ENCODE peak calls at places on chromosomes 7 and 10, in ten cellular contexts. L, M, E, P, B, A, K, Z, V and Q are unnamed samples.

GRCh38 chr10:33876547-33877400 is 542.3 kb upstream of the NRP1 start:
- DNase-seq in M (peak), P (no peak), K (no peak), A (peak), Z (peak), V (peak), E (no peak), B (no peak), L (no peak), Q (no peak)

GRCh38 chr10:102675887-102676616 is 31.8 kb downstream of the TRIM8 start:
- DNase-seq in A (no peak), K (no peak), L (peak), M (peak), B (peak), Z (no peak), V (peak), P (peak), E (no peak), Q (no peak)

GRCh38 chr10:97171001-97171400 is 14.8 kb downstream of the SLIT1 start:
- DNase-seq in M (no peak), B (no peak), P (no peak), Z (no peak), K (no peak), E (no peak), A (no peak), L (no peak), V (no peak), Q (no peak)

GRCh38 chr10:110762109-110762848 is 109.4 kb upstream of the PDCD4 start:
- DNase-seq in E (no peak), A (no peak), V (no peak), K (no peak), B (no peak), L (no peak), M (no peak), P (no peak), Z (no peak), Q (no peak)

GRCh38 chr7:112665709-112666108 is 124.5 kb downstream of the TMEM168 start:
- DNase-seq in K (no peak), B (peak), E (peak), M (peak), L (peak), V (peak), P (peak), A (peak), Z (no peak), Q (no peak)

GRCh38 chr10:33139191-33139646 is 181.2 kb upstream of the ITGB1 start:
- DNase-seq in K (no peak), L (no peak), Z (no peak), M (no peak), E (no peak), V (no peak), P (no peak), B (no peak), A (no peak), Q (no peak)

GRCh38 chr7:18472161-18472483 is 23.4 kb upstream of the HDAC9 start:
- DNase-seq in K (no peak), M (no peak), E (no peak), Z (no peak), A (no peak), B (no peak), P (no peak), V (no peak), L (no peak), Q (no peak)

GRCh38 chr10:49177391-49178355 is 10.5 kb downstream of the TMEM273 start:
- DNase-seq in L (peak), K (no peak), Z (no peak), V (peak), B (peak), A (no peak), E (no peak), P (peak), M (peak), Q (no peak)

GRCh38 chr10:8702181-8702580 is 647.7 kb downstream of the GATA3 start:
- DNase-seq in B (no peak), V (no peak), Z (no peak), K (no peak), L (no peak), A (no peak), E (no peak), M (no peak), P (no peak), Q (no peak)

GRCh38 chr7:135388616-135389015 is 121.3 kb downstream of the CNOT4 start:
- DNase-seq in M (no peak), V (no peak), A (no peak), L (no peak), E (no peak), Z (no peak), K (no peak), P (no peak), B (no peak), Q (no peak)
- TF ChIP-seq CTCF in M (no peak), V (no peak), A (no peak), L (no peak), E (no peak), Z (no peak), K (no peak), P (no peak), B (no peak), Q (no peak)

GRCh38 chr7:124724079-124724478 is 41.5 kb downstream of the GPR37 start:
- DNase-seq in L (no peak), V (no peak), A (no peak), B (no peak), M (no peak), K (no peak), Z (no peak), P (no peak), E (no peak), Q (no peak)
- TF ChIP-seq CTCF in L (no peak), V (no peak), A (no peak), B (no peak), M (no peak), K (no peak), Z (no peak), P (no peak), E (no peak), Q (no peak)

DNA sequence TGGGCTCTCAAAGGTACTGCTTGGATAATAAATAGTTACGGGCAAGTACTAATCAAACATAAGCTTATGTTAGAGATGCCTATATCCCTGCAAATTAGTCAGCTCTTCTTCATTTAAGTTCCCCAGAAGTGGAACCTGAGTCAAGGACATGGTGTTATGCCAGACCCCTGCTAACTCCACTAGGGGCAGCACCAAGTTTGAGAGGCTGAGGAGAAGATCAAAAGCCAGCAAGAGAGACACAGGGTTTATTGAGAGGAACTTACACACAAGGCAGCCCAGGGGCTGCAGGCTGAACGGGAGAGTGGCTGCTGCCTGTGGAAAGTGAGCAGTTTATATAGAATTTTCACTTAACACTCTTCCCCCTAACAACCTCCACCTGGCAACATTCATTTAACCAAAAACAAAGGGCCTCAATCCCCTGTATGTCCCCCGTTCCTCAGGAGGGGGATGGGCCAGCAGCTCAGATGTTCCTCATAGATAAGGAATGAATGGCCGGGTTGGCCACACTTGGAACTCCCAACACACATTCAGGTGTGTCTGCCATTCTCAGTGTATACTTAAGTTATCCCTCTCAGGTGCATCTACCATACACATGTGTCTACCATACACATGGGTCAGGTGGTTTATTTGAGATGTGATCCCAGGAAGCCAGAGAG is 62.6 kb upstream of the GHITM start:
- DNase-seq in E (peak), L (peak), V (no peak), K (no peak), Z (no peak), M (peak), A (no peak), P (peak), B (no peak), Q (no peak)
- TF ChIP-seq CTCF in E (peak), L (peak), V (peak), K (peak), Z (no peak), M (peak), A (no peak), P (peak), B (no peak), Q (peak)

DNA sequence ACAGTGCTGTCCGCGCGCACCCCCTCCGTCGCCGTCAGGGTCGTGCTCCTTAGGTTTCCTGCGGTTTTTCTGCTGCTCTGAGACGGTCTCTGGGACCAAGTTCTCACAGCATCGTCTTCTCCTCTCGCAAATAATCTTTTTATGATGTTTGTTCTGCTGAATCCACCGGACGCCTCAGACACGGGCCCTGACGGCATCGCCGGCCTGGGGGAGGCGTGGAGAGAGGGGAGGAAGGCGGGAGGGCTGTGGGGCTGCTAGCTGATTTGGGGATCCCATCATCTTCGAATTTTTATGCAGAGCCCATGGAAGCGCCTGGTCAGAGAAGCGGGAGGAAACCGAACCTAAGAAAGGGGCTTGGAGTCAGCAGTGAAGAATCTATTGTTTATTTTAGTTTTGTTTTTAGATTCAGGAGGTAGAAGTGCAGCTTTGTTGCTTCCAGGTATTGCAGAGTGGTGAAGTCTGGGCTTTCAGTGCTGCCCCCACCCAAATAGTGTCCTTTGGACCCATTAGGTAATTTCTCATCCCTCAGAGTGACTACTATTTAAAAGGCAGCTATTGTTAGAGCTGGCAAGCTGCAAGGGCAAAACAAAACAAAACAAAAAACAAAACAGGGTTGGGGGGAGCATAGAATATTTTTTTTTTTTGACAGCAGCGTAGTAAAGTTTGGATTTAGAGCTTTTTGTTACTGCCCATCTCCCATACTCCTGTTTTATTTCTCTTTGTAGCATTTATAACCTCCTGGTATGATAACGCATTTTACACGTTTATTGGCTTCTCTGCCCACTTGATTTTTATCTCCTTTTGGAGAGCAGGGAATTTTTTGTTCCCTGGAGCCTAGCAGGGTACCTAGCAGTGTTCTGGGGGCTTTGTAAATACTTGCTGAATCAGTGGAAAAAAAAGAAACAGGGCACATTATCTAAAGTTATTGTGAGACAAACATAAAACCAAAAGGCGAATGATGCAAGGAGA is 92.6 kb downstream of the SPAG6 start:
- DNase-seq in A (no peak), K (no peak), M (no peak), E (no peak), B (no peak), P (peak), V (no peak), L (peak), Z (no peak), Q (no peak)
- TF ChIP-seq CTCF in A (no peak), K (no peak), M (no peak), E (no peak), B (no peak), P (no peak), V (no peak), L (no peak), Z (no peak), Q (no peak)

DNA sequence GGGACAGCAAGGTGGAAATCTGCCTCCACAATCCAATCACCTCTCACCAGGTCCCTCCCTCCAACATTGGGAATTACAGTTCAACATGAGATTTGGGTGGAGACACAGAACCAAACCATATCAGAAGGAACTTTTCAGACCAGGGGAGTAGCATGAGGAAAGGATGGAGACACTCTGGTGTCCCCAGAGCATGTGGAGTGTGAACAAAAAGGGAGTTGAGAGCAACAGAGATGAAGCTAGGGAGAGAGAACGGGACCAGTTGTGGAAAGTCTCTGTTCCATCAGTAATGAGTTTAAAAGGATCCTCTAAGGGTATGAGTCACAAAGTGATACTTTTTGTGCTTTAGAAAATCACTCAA is 382.0 kb downstream of the SFMBT2 start:
- DNase-seq in A (no peak), E (no peak), Z (no peak), B (no peak), K (no peak), P (no peak), V (no peak), L (no peak), M (no peak), Q (no peak)
- TF ChIP-seq CTCF in A (no peak), E (no peak), Z (no peak), B (no peak), K (no peak), P (no peak), V (no peak), L (no peak), M (no peak), Q (no peak)

GRCh38 chr10:126160971-126161630 is 227.2 kb downstream of the ADAM12 start:
- DNase-seq in V (peak), K (no peak), B (no peak), E (peak), M (peak), A (no peak), P (peak), Z (no peak), L (peak), Q (no peak)
- TF ChIP-seq CTCF in V (peak), K (peak), B (no peak), E (peak), M (peak), A (no peak), P (peak), Z (no peak), L (peak), Q (no peak)

GRCh38 chr10:28939352-28940157 is 262.2 kb downstream of the BAMBI start:
- DNase-seq in L (peak), E (peak), Z (no peak), A (no peak), B (peak), V (peak), M (peak), P (peak), K (peak), Q (peak)
- TF ChIP-seq CTCF in L (peak), E (peak), Z (no peak), A (no peak), B (no peak), V (peak), M (no peak), P (no peak), K (peak), Q (peak)

GRCh38 chr7:101321491-101322401 is at the start of gene IFT22:
- DNase-seq in M (peak), Z (peak), V (peak), K (peak), E (peak), L (peak), B (peak), A (peak), P (peak), Q (peak)
- TF ChIP-seq CTCF in M (peak), Z (no peak), V (peak), K (peak), E (peak), L (peak), B (no peak), A (peak), P (peak), Q (no peak)

GRCh38 chr7:142693911-142694310 is 55.4 kb upstream of the PRSS1 start:
- DNase-seq in E (no peak), Z (no peak), L (no peak), A (no peak), M (no peak), P (no peak), B (no peak), V (no peak), K (no peak), Q (no peak)

GRCh38 chr7:142685877-142686508 is 63.3 kb upstream of the PRSS1 start:
- DNase-seq in V (no peak), P (no peak), B (no peak), Z (no peak), E (no peak), L (no peak), K (no peak), M (no peak), A (no peak), Q (no peak)

GRCh38 chr7:142690554-142691182 is 58.6 kb upstream of the PRSS1 start:
- DNase-seq in P (no peak), M (no peak), K (no peak), Z (no peak), L (no peak), V (no peak), A (no peak), B (no peak), E (no peak), Q (no peak)

GRCh38 chr7:142689439-142690168 is 59.7 kb upstream of the PRSS1 start:
- DNase-seq in A (no peak), V (no peak), M (no peak), Z (no peak), E (no peak), K (no peak), B (no peak), L (no peak), P (no peak), Q (no peak)
- TF ChIP-seq CTCF in A (no peak), V (no peak), M (peak), Z (no peak), E (peak), K (peak), B (no peak), L (peak), P (no peak), Q (no peak)